ENCODE peak calls at places on chromosomes 4 and X, in eight cellular contexts. K is fibroblast of the aortic adventitia; M is upper lobe of left lung; G is iPS DF 19.7; Y is posterior cingulate gyrus; S is activated effector memory CD4-positive, alpha-beta T cell treated with anti-CD3 and anti-CD28 coated beads, Interleukin-2, amount 50 U/mL, for 16 hours; Q is fibroblast of pulmonary artery; Z is substantia nigra. U is an unnamed sample.

GRCh38 chrX:136691028-136691809 is 43.3 kb downstream of the CD40LG start:
- DNase-seq in G (no peak), Y (no peak), M (no peak), S (no peak), Z (no peak), K (no peak), Q (no peak), U (no peak)

GRCh38 chr4:94578195-94578594 is 126.5 kb downstream of the PDLIM5 start:
- DNase-seq in G (no peak), Q (no peak), S (no peak), M (no peak), Z (no peak), Y (no peak), K (peak), U (no peak)

GRCh38 chr4:186297013-186297645 is 31.1 kb downstream of the F11 start:
- DNase-seq in K (peak), Q (peak), Z (no peak), M (peak), S (no peak), Y (no peak), G (peak), U (no peak)

GRCh38 chr4:130416228-130416627 is 1320.3 kb downstream of the C4orf33 start:
- DNase-seq in K (no peak), Y (no peak), S (no peak), G (no peak), Z (no peak), M (no peak), Q (no peak), U (no peak)

GRCh38 chrX:116379854-116380253 is 56.6 kb upstream of the SLC6A14 start:
- DNase-seq in Q (peak), K (peak), S (no peak), Z (no peak), M (no peak), Y (no peak), G (no peak), U (no peak)

GRCh38 chrX:44314259-44314734 is 29.2 kb downstream of the EFHC2 start:
- DNase-seq in Q (peak), S (no peak), K (peak), G (no peak), Z (no peak), Y (no peak), M (no peak), U (no peak)

GRCh38 chrX:13494562-13494961 is 74.8 kb upstream of the EGFL6 start:
- DNase-seq in S (no peak), K (no peak), Z (no peak), Q (no peak), Y (no peak), G (no peak), M (no peak), U (no peak)

GRCh38 chr4:13542577-13543042 is 1.7 kb downstream of the NKX3-2 start:
- DNase-seq in S (no peak), Z (no peak), Y (no peak), K (no peak), M (no peak), G (no peak), Q (no peak), U (no peak)

GRCh38 chr4:44016582-44017421 is 431.8 kb downstream of the KCTD8 start:
- DNase-seq in G (no peak), K (peak), M (peak), Z (no peak), S (no peak), Y (no peak), Q (no peak), U (no peak)

GRCh38 chrX:152450076-152450475 is 1.0 kb downstream of the GABRA3 start:
- DNase-seq in Z (no peak), G (no peak), M (no peak), S (no peak), Y (peak), K (no peak), Q (no peak), U (no peak)

GRCh38 chrX:155877288-155877687 is 3.9 kb upstream of the VAMP7 start:
- DNase-seq in M (no peak), G (no peak), Y (no peak), Z (no peak), S (no peak), Q (no peak), K (no peak), U (no peak)

GRCh38 chr4:113159901-113160545 is 110.6 kb downstream of the ANK2 start:
- DNase-seq in G (no peak), Z (no peak), Q (no peak), K (no peak), S (no peak), M (no peak), Y (no peak), U (no peak)

GRCh38 chr4:151198748-151199147 is 78.2 kb upstream of the PRSS48 start:
- DNase-seq in G (no peak), Z (no peak), M (no peak), Y (no peak), K (peak), Q (peak), S (no peak), U (no peak)

GRCh38 chr4:153234923-153235322 is 30.7 kb downstream of the TRIM2 start:
- DNase-seq in Q (peak), M (no peak), K (peak), Y (no peak), G (no peak), Z (no peak), S (no peak), U (no peak)

GRCh38 chr4:139633661-139634060 is 32.0 kb upstream of the MGST2 start:
- DNase-seq in Q (peak), M (no peak), Z (no peak), K (peak), G (no peak), S (no peak), Y (no peak), U (no peak)

GRCh38 chr4:138414202-138414601 is 172.1 kb upstream of the SLC7A11 start:
- DNase-seq in Y (no peak), Z (no peak), M (no peak), Q (no peak), K (no peak), G (no peak), S (no peak), U (no peak)

GRCh38 chrX:2499507-2499906 is 1.3 kb downstream of the DHRSX start:
- DNase-seq in M (no peak), S (peak), Z (no peak), Y (peak), Q (no peak), K (no peak), G (no peak), U (no peak)

GRCh38 chr4:8917868-8918783 is 46.5 kb upstream of the HMX1 start:
- DNase-seq in Y (peak), Z (peak), S (peak), M (peak), G (no peak), Q (peak), K (peak), U (peak)

GRCh38 chr4:165612936-165613335 is 234.1 kb downstream of the CPE start:
- DNase-seq in Q (no peak), Z (no peak), K (no peak), M (no peak), S (no peak), G (no peak), Y (no peak), U (no peak)

GRCh38 chrX:110402855-110403230 is 44.2 kb downstream of the RTL9 start:
- DNase-seq in G (no peak), M (no peak), K (peak), Y (no peak), Z (no peak), Q (no peak), S (no peak), U (no peak)

GRCh38 chr4:163866728-163867313 is 372.3 kb downstream of the TMA16 start:
- DNase-seq in Y (no peak), Q (no peak), M (no peak), G (no peak), S (no peak), K (no peak), Z (no peak), U (no peak)

GRCh38 chr4:7781361-7781760 is 158.3 kb downstream of the AFAP1 start:
- DNase-seq in Y (peak), Q (peak), Z (no peak), M (no peak), G (no peak), K (no peak), S (peak), U (no peak)

GRCh38 chrX:107940095-107940494 is 42.1 kb downstream of the TEX13B start:
- DNase-seq in G (no peak), K (no peak), Z (no peak), M (no peak), Y (no peak), S (no peak), Q (no peak), U (no peak)

GRCh38 chr4:159444668-159445067 is 341.8 kb downstream of the RAPGEF2 start:
- DNase-seq in M (no peak), S (no peak), Q (peak), Y (no peak), Z (no peak), K (peak), G (no peak), U (no peak)

GRCh38 chr4:1361391-1361790 is 14.4 kb downstream of the UVSSA start:
- DNase-seq in S (no peak), G (no peak), Z (no peak), Y (no peak), M (peak), K (no peak), Q (no peak), U (no peak)

GRCh38 chrX:149825424-149825823 is 43.7 kb downstream of the MAGEA9 start:
- DNase-seq in S (peak), Y (no peak), Z (no peak), G (no peak), M (no peak), K (peak), Q (peak), U (no peak)

GRCh38 chr4:37561196-37561802 is 124.9 kb downstream of the RELL1 start:
- DNase-seq in G (no peak), S (no peak), Z (no peak), M (no peak), K (no peak), Q (no peak), Y (no peak), U (no peak)

GRCh38 chr4:85147481-85148076 is 181.1 kb upstream of the WDFY3 start:
- DNase-seq in Y (peak), S (no peak), M (no peak), G (peak), Z (peak), K (peak), Q (peak), U (no peak)

GRCh38 chr4:124713213-124713592 is 671 bp upstream of the ANKRD50 start:
- DNase-seq in M (peak), Z (peak), Q (peak), S (no peak), G (peak), K (peak), Y (peak), U (peak)

GRCh38 chr4:104073245-104073644 is 353.5 kb upstream of the TACR3 start:
- DNase-seq in Q (no peak), S (no peak), G (no peak), Y (no peak), Z (no peak), K (no peak), M (no peak), U (no peak)

GRCh38 chr4:6307891-6308290 is 38.2 kb downstream of the WFS1 start:
- DNase-seq in M (no peak), Z (no peak), K (no peak), G (no peak), Y (no peak), S (no peak), Q (no peak), U (no peak)

GRCh38 chr4:154329268-154329858 is 162.2 kb downstream of the DCHS2 start:
- DNase-seq in Q (peak), M (peak), Y (peak), Z (no peak), K (peak), G (no peak), S (no peak), U (no peak)

GRCh38 chr4:48037117-48037462 is 20.5 kb downstream of the NIPAL1 start:
- DNase-seq in Y (no peak), G (no peak), M (no peak), K (no peak), Z (no peak), Q (no peak), S (no peak), U (no peak)

GRCh38 chr4:8910100-8910821 is 38.6 kb upstream of the HMX1 start:
- DNase-seq in G (no peak), Z (no peak), M (peak), S (peak), Y (peak), K (no peak), Q (no peak), U (peak)

GRCh38 chr4:15902741-15903140 is 35.8 kb downstream of the FGFBP1 start:
- DNase-seq in Z (no peak), Y (no peak), M (no peak), G (no peak), K (no peak), S (no peak), Q (no peak), U (no peak)

GRCh38 chr4:37865450-37865849 is 25.4 kb upstream of the TBC1D1 start:
- DNase-seq in Z (no peak), K (no peak), G (no peak), Y (no peak), S (no peak), Q (peak), M (no peak), U (no peak)

GRCh38 chr4:7393491-7394183 is 41.1 kb downstream of the PSAPL1 start:
- DNase-seq in Z (no peak), K (no peak), S (no peak), M (no peak), G (no peak), Y (peak), Q (no peak), U (peak)

GRCh38 chr4:173417833-173418232 is 18.9 kb upstream of the SCRG1 start:
- DNase-seq in G (no peak), M (no peak), Z (no peak), K (no peak), Y (no peak), S (no peak), Q (no peak), U (no peak)

GRCh38 chr4:89196056-89196674 is 84.8 kb downstream of the TIGD2 start:
- DNase-seq in Z (no peak), Y (no peak), M (no peak), S (no peak), Q (no peak), K (peak), G (no peak), U (no peak)

U was measured in mesothelial cell of epicardium.